ENCODE peak calls at places on chromosomes 11 and 22, in ten cellular contexts. One of them, this sample, is unnamed.

GRCh38 chr11:113989381-113989780 is 14.5 kb downstream of the HTR3A start:
- DNase-seq in activated CD8-positive, alpha-beta memory T cell treated with anti-CD3 and anti-CD28 coated beads for 48 hours: no peak
- DNase-seq in hippocampal formation: no peak
- DNase-seq in adipocyte: no peak
- DNase-seq in lower lobe of right lung: no peak
- DNase-seq in SHP77 treated with DMSO at 0.1 percent for 48 hours: no peak
- DNase-seq in activated naive CD4-positive, alpha-beta T cell treated with Interleukin-2 at 50 U/mL for 16 hours: no peak
- DNase-seq in omental fat pad: no peak
- DNase-seq in endothelial cell: no peak
- DNase-seq in WTC11: no peak
- DNase-seq in this sample: no peak

GRCh38 chr22:37410174-37411055 is 16.9 kb downstream of the ELFN2 start:
- DNase-seq in activated CD8-positive, alpha-beta memory T cell treated with anti-CD3 and anti-CD28 coated beads for 48 hours: no peak
- DNase-seq in hippocampal formation: no peak
- DNase-seq in adipocyte: no peak
- DNase-seq in lower lobe of right lung: peak
- DNase-seq in SHP77 treated with DMSO at 0.1 percent for 48 hours: no peak
- DNase-seq in activated naive CD4-positive, alpha-beta T cell treated with Interleukin-2 at 50 U/mL for 16 hours: no peak
- DNase-seq in omental fat pad: no peak
- DNase-seq in endothelial cell: no peak
- DNase-seq in WTC11: no peak
- DNase-seq in this sample: no peak

GRCh38 chr11:41795004-41795403 is 335.6 kb upstream of the LRRC4C start:
- DNase-seq in activated CD8-positive, alpha-beta memory T cell treated with anti-CD3 and anti-CD28 coated beads for 48 hours: no peak
- DNase-seq in hippocampal formation: no peak
- DNase-seq in adipocyte: no peak
- DNase-seq in lower lobe of right lung: no peak
- DNase-seq in SHP77 treated with DMSO at 0.1 percent for 48 hours: no peak
- DNase-seq in activated naive CD4-positive, alpha-beta T cell treated with Interleukin-2 at 50 U/mL for 16 hours: no peak
- DNase-seq in omental fat pad: no peak
- DNase-seq in endothelial cell: no peak
- DNase-seq in WTC11: no peak
- DNase-seq in this sample: no peak

GRCh38 chr11:35151241-35151640 is 12.3 kb downstream of the CD44 start:
- DNase-seq in activated CD8-positive, alpha-beta memory T cell treated with anti-CD3 and anti-CD28 coated beads for 48 hours: no peak
- DNase-seq in hippocampal formation: no peak
- DNase-seq in adipocyte: peak
- DNase-seq in lower lobe of right lung: no peak
- DNase-seq in SHP77 treated with DMSO at 0.1 percent for 48 hours: no peak
- DNase-seq in activated naive CD4-positive, alpha-beta T cell treated with Interleukin-2 at 50 U/mL for 16 hours: no peak
- DNase-seq in omental fat pad: no peak
- DNase-seq in endothelial cell: no peak
- DNase-seq in WTC11: no peak
- DNase-seq in this sample: no peak

GRCh38 chr11:13364388-13364787 is 86.8 kb downstream of the BMAL1 start:
- DNase-seq in activated CD8-positive, alpha-beta memory T cell treated with anti-CD3 and anti-CD28 coated beads for 48 hours: no peak
- DNase-seq in hippocampal formation: no peak
- DNase-seq in adipocyte: no peak
- DNase-seq in lower lobe of right lung: no peak
- DNase-seq in SHP77 treated with DMSO at 0.1 percent for 48 hours: no peak
- DNase-seq in activated naive CD4-positive, alpha-beta T cell treated with Interleukin-2 at 50 U/mL for 16 hours: no peak
- DNase-seq in omental fat pad: no peak
- DNase-seq in endothelial cell: no peak
- DNase-seq in WTC11: no peak
- DNase-seq in this sample: no peak

GRCh38 chr11:85774256-85775097 is 36.5 kb downstream of the SYTL2 start:
- DNase-seq in activated CD8-positive, alpha-beta memory T cell treated with anti-CD3 and anti-CD28 coated beads for 48 hours: no peak
- DNase-seq in hippocampal formation: no peak
- DNase-seq in adipocyte: no peak
- DNase-seq in lower lobe of right lung: no peak
- DNase-seq in SHP77 treated with DMSO at 0.1 percent for 48 hours: no peak
- DNase-seq in activated naive CD4-positive, alpha-beta T cell treated with Interleukin-2 at 50 U/mL for 16 hours: no peak
- DNase-seq in omental fat pad: no peak
- DNase-seq in endothelial cell: no peak
- DNase-seq in WTC11: no peak
- DNase-seq in this sample: no peak

GRCh38 chr11:10742460-10743208 is 8.4 kb upstream of the CTR9 start:
- DNase-seq in activated CD8-positive, alpha-beta memory T cell treated with anti-CD3 and anti-CD28 coated beads for 48 hours: no peak
- DNase-seq in hippocampal formation: no peak
- DNase-seq in adipocyte: peak
- DNase-seq in lower lobe of right lung: no peak
- DNase-seq in SHP77 treated with DMSO at 0.1 percent for 48 hours: no peak
- DNase-seq in activated naive CD4-positive, alpha-beta T cell treated with Interleukin-2 at 50 U/mL for 16 hours: peak
- DNase-seq in omental fat pad: no peak
- DNase-seq in endothelial cell: no peak
- DNase-seq in WTC11: no peak
- DNase-seq in this sample: no peak

GRCh38 chr11:134498326-134499139 is 86.5 kb upstream of the B3GAT1 start:
- DNase-seq in activated CD8-positive, alpha-beta memory T cell treated with anti-CD3 and anti-CD28 coated beads for 48 hours: no peak
- DNase-seq in hippocampal formation: peak
- DNase-seq in adipocyte: no peak
- DNase-seq in lower lobe of right lung: no peak
- DNase-seq in SHP77 treated with DMSO at 0.1 percent for 48 hours: no peak
- DNase-seq in activated naive CD4-positive, alpha-beta T cell treated with Interleukin-2 at 50 U/mL for 16 hours: no peak
- DNase-seq in omental fat pad: no peak
- DNase-seq in endothelial cell: no peak
- DNase-seq in WTC11: peak
- DNase-seq in this sample: no peak

GRCh38 chr22:37492428-37493344 is 6.5 kb upstream of the MFNG start:
- DNase-seq in activated CD8-positive, alpha-beta memory T cell treated with anti-CD3 and anti-CD28 coated beads for 48 hours: peak
- DNase-seq in hippocampal formation: no peak
- DNase-seq in adipocyte: peak
- DNase-seq in lower lobe of right lung: peak
- DNase-seq in SHP77 treated with DMSO at 0.1 percent for 48 hours: no peak
- DNase-seq in activated naive CD4-positive, alpha-beta T cell treated with Interleukin-2 at 50 U/mL for 16 hours: peak
- DNase-seq in omental fat pad: no peak
- DNase-seq in endothelial cell: peak
- DNase-seq in WTC11: peak
- DNase-seq in this sample: peak

GRCh38 chr22:47918276-47918928 is 1156.0 kb downstream of the TBC1D22A start:
- DNase-seq in activated CD8-positive, alpha-beta memory T cell treated with anti-CD3 and anti-CD28 coated beads for 48 hours: no peak
- DNase-seq in hippocampal formation: no peak
- DNase-seq in adipocyte: no peak
- DNase-seq in lower lobe of right lung: no peak
- DNase-seq in SHP77 treated with DMSO at 0.1 percent for 48 hours: no peak
- DNase-seq in activated naive CD4-positive, alpha-beta T cell treated with Interleukin-2 at 50 U/mL for 16 hours: peak
- DNase-seq in omental fat pad: no peak
- DNase-seq in endothelial cell: no peak
- DNase-seq in WTC11: no peak
- DNase-seq in this sample: peak

GRCh38 chr11:111923951-111924350 is 5.2 kb downstream of the C11orf52 start:
- DNase-seq in activated CD8-positive, alpha-beta memory T cell treated with anti-CD3 and anti-CD28 coated beads for 48 hours: no peak
- DNase-seq in hippocampal formation: no peak
- DNase-seq in adipocyte: peak
- DNase-seq in lower lobe of right lung: no peak
- DNase-seq in SHP77 treated with DMSO at 0.1 percent for 48 hours: no peak
- DNase-seq in activated naive CD4-positive, alpha-beta T cell treated with Interleukin-2 at 50 U/mL for 16 hours: no peak
- DNase-seq in omental fat pad: no peak
- DNase-seq in endothelial cell: no peak
- DNase-seq in WTC11: no peak
- DNase-seq in this sample: no peak

GRCh38 chr11:73426184-73426845 is 50.1 kb downstream of the RELT start:
- DNase-seq in activated CD8-positive, alpha-beta memory T cell treated with anti-CD3 and anti-CD28 coated beads for 48 hours: no peak
- DNase-seq in hippocampal formation: no peak
- DNase-seq in adipocyte: peak
- DNase-seq in lower lobe of right lung: no peak
- DNase-seq in SHP77 treated with DMSO at 0.1 percent for 48 hours: no peak
- DNase-seq in activated naive CD4-positive, alpha-beta T cell treated with Interleukin-2 at 50 U/mL for 16 hours: no peak
- DNase-seq in omental fat pad: no peak
- DNase-seq in endothelial cell: no peak
- DNase-seq in WTC11: no peak
- DNase-seq in this sample: no peak

GRCh38 chr11:69106124-69106811 is 49.5 kb upstream of the SMIM38 start:
- DNase-seq in activated CD8-positive, alpha-beta memory T cell treated with anti-CD3 and anti-CD28 coated beads for 48 hours: no peak
- DNase-seq in hippocampal formation: no peak
- DNase-seq in adipocyte: no peak
- DNase-seq in lower lobe of right lung: peak
- DNase-seq in SHP77 treated with DMSO at 0.1 percent for 48 hours: no peak
- DNase-seq in activated naive CD4-positive, alpha-beta T cell treated with Interleukin-2 at 50 U/mL for 16 hours: no peak
- DNase-seq in omental fat pad: no peak
- DNase-seq in endothelial cell: no peak
- DNase-seq in WTC11: no peak
- DNase-seq in this sample: no peak

GRCh38 chr11:64085915-64086262 is 50.2 kb downstream of the FLRT1 start:
- DNase-seq in activated CD8-positive, alpha-beta memory T cell treated with anti-CD3 and anti-CD28 coated beads for 48 hours: no peak
- DNase-seq in hippocampal formation: no peak
- DNase-seq in adipocyte: no peak
- DNase-seq in lower lobe of right lung: no peak
- DNase-seq in SHP77 treated with DMSO at 0.1 percent for 48 hours: no peak
- DNase-seq in activated naive CD4-positive, alpha-beta T cell treated with Interleukin-2 at 50 U/mL for 16 hours: no peak
- DNase-seq in omental fat pad: no peak
- DNase-seq in endothelial cell: no peak
- DNase-seq in WTC11: no peak
- DNase-seq in this sample: no peak

GRCh38 chr11:19187880-19188279 is 13.9 kb downstream of the CSRP3 start:
- DNase-seq in activated CD8-positive, alpha-beta memory T cell treated with anti-CD3 and anti-CD28 coated beads for 48 hours: no peak
- DNase-seq in hippocampal formation: peak
- DNase-seq in adipocyte: no peak
- DNase-seq in lower lobe of right lung: no peak
- DNase-seq in SHP77 treated with DMSO at 0.1 percent for 48 hours: no peak
- DNase-seq in activated naive CD4-positive, alpha-beta T cell treated with Interleukin-2 at 50 U/mL for 16 hours: no peak
- DNase-seq in omental fat pad: no peak
- DNase-seq in endothelial cell: no peak
- DNase-seq in WTC11: no peak
- DNase-seq in this sample: no peak

GRCh38 chr22:43000441-43001175 is 14.3 kb downstream of the PACSIN2 start:
- DNase-seq in activated CD8-positive, alpha-beta memory T cell treated with anti-CD3 and anti-CD28 coated beads for 48 hours: no peak
- DNase-seq in hippocampal formation: no peak
- DNase-seq in adipocyte: no peak
- DNase-seq in lower lobe of right lung: peak
- DNase-seq in SHP77 treated with DMSO at 0.1 percent for 48 hours: no peak
- DNase-seq in activated naive CD4-positive, alpha-beta T cell treated with Interleukin-2 at 50 U/mL for 16 hours: peak
- DNase-seq in omental fat pad: no peak
- DNase-seq in endothelial cell: no peak
- DNase-seq in WTC11: no peak
- DNase-seq in this sample: no peak

GRCh38 chr11:126533560-126533959 is 178.1 kb downstream of the ST3GAL4 start:
- DNase-seq in activated CD8-positive, alpha-beta memory T cell treated with anti-CD3 and anti-CD28 coated beads for 48 hours: no peak
- DNase-seq in hippocampal formation: no peak
- DNase-seq in adipocyte: no peak
- DNase-seq in lower lobe of right lung: no peak
- DNase-seq in SHP77 treated with DMSO at 0.1 percent for 48 hours: no peak
- DNase-seq in activated naive CD4-positive, alpha-beta T cell treated with Interleukin-2 at 50 U/mL for 16 hours: no peak
- DNase-seq in omental fat pad: no peak
- DNase-seq in endothelial cell: no peak
- DNase-seq in WTC11: no peak
- DNase-seq in this sample: no peak

GRCh38 chr22:20298803-20299735 is 20.8 kb downstream of the DGCR6L start:
- DNase-seq in activated CD8-positive, alpha-beta memory T cell treated with anti-CD3 and anti-CD28 coated beads for 48 hours: peak
- DNase-seq in hippocampal formation: peak
- DNase-seq in adipocyte: peak
- DNase-seq in lower lobe of right lung: peak
- DNase-seq in SHP77 treated with DMSO at 0.1 percent for 48 hours: peak
- DNase-seq in activated naive CD4-positive, alpha-beta T cell treated with Interleukin-2 at 50 U/mL for 16 hours: peak
- DNase-seq in omental fat pad: peak
- DNase-seq in endothelial cell: peak
- DNase-seq in WTC11: peak
- DNase-seq in this sample: peak

GRCh38 chr22:43213066-43213465 is 26.1 kb upstream of the TTLL12 start:
- DNase-seq in activated CD8-positive, alpha-beta memory T cell treated with anti-CD3 and anti-CD28 coated beads for 48 hours: no peak
- DNase-seq in hippocampal formation: no peak
- DNase-seq in adipocyte: peak
- DNase-seq in lower lobe of right lung: no peak
- DNase-seq in SHP77 treated with DMSO at 0.1 percent for 48 hours: no peak
- DNase-seq in activated naive CD4-positive, alpha-beta T cell treated with Interleukin-2 at 50 U/mL for 16 hours: no peak
- DNase-seq in omental fat pad: no peak
- DNase-seq in endothelial cell: no peak
- DNase-seq in WTC11: peak
- DNase-seq in this sample: no peak

GRCh38 chr11:128135451-128135850 is 451.9 kb downstream of the ETS1 start:
- DNase-seq in activated CD8-positive, alpha-beta memory T cell treated with anti-CD3 and anti-CD28 coated beads for 48 hours: no peak
- DNase-seq in hippocampal formation: no peak
- DNase-seq in adipocyte: peak
- DNase-seq in lower lobe of right lung: no peak
- DNase-seq in SHP77 treated with DMSO at 0.1 percent for 48 hours: no peak
- DNase-seq in activated naive CD4-positive, alpha-beta T cell treated with Interleukin-2 at 50 U/mL for 16 hours: no peak
- DNase-seq in omental fat pad: no peak
- DNase-seq in endothelial cell: no peak
- DNase-seq in WTC11: no peak
- DNase-seq in this sample: no peak

GRCh38 chr11:90113541-90113940 is 20.9 kb upstream of the NAALAD2 start:
- DNase-seq in activated CD8-positive, alpha-beta memory T cell treated with anti-CD3 and anti-CD28 coated beads for 48 hours: no peak
- DNase-seq in hippocampal formation: no peak
- DNase-seq in adipocyte: peak
- DNase-seq in lower lobe of right lung: no peak
- DNase-seq in SHP77 treated with DMSO at 0.1 percent for 48 hours: no peak
- DNase-seq in activated naive CD4-positive, alpha-beta T cell treated with Interleukin-2 at 50 U/mL for 16 hours: no peak
- DNase-seq in omental fat pad: no peak
- DNase-seq in endothelial cell: no peak
- DNase-seq in WTC11: no peak
- DNase-seq in this sample: no peak

GRCh38 chr11:80638296-80638695 is 1197.5 kb upstream of the TENM4 start:
- DNase-seq in activated CD8-positive, alpha-beta memory T cell treated with anti-CD3 and anti-CD28 coated beads for 48 hours: no peak
- DNase-seq in hippocampal formation: no peak
- DNase-seq in adipocyte: no peak
- DNase-seq in lower lobe of right lung: no peak
- DNase-seq in SHP77 treated with DMSO at 0.1 percent for 48 hours: no peak
- DNase-seq in activated naive CD4-positive, alpha-beta T cell treated with Interleukin-2 at 50 U/mL for 16 hours: no peak
- DNase-seq in omental fat pad: no peak
- DNase-seq in endothelial cell: no peak
- DNase-seq in WTC11: no peak
- DNase-seq in this sample: no peak

GRCh38 chr11:74702383-74703007 is 28.7 kb downstream of the CHRDL2 start:
- DNase-seq in activated CD8-positive, alpha-beta memory T cell treated with anti-CD3 and anti-CD28 coated beads for 48 hours: peak
- DNase-seq in hippocampal formation: peak
- DNase-seq in adipocyte: peak
- DNase-seq in lower lobe of right lung: peak
- DNase-seq in SHP77 treated with DMSO at 0.1 percent for 48 hours: peak
- DNase-seq in activated naive CD4-positive, alpha-beta T cell treated with Interleukin-2 at 50 U/mL for 16 hours: peak
- DNase-seq in omental fat pad: no peak
- DNase-seq in endothelial cell: peak
- DNase-seq in WTC11: peak
- DNase-seq in this sample: peak

GRCh38 chr11:96736591-96736990 is 346.8 kb downstream of the JRKL start:
- DNase-seq in activated CD8-positive, alpha-beta memory T cell treated with anti-CD3 and anti-CD28 coated beads for 48 hours: no peak
- DNase-seq in hippocampal formation: no peak
- DNase-seq in adipocyte: no peak
- DNase-seq in lower lobe of right lung: no peak
- DNase-seq in SHP77 treated with DMSO at 0.1 percent for 48 hours: no peak
- DNase-seq in activated naive CD4-positive, alpha-beta T cell treated with Interleukin-2 at 50 U/mL for 16 hours: no peak
- DNase-seq in omental fat pad: no peak
- DNase-seq in endothelial cell: no peak
- DNase-seq in WTC11: no peak
- DNase-seq in this sample: no peak

GRCh38 chr22:25368271-25368670 is 148.8 kb downstream of the CRYBB2 start:
- DNase-seq in activated CD8-positive, alpha-beta memory T cell treated with anti-CD3 and anti-CD28 coated beads for 48 hours: no peak
- DNase-seq in hippocampal formation: no peak
- DNase-seq in adipocyte: peak
- DNase-seq in lower lobe of right lung: no peak
- DNase-seq in SHP77 treated with DMSO at 0.1 percent for 48 hours: no peak
- DNase-seq in activated naive CD4-positive, alpha-beta T cell treated with Interleukin-2 at 50 U/mL for 16 hours: no peak
- DNase-seq in omental fat pad: no peak
- DNase-seq in endothelial cell: no peak
- DNase-seq in WTC11: no peak
- DNase-seq in this sample: peak

GRCh38 chr22:35480627-35481565 is 59.7 kb upstream of the RASD2 start:
- DNase-seq in activated CD8-positive, alpha-beta memory T cell treated with anti-CD3 and anti-CD28 coated beads for 48 hours: no peak
- DNase-seq in hippocampal formation: no peak
- DNase-seq in adipocyte: no peak
- DNase-seq in lower lobe of right lung: no peak
- DNase-seq in SHP77 treated with DMSO at 0.1 percent for 48 hours: no peak
- DNase-seq in activated naive CD4-positive, alpha-beta T cell treated with Interleukin-2 at 50 U/mL for 16 hours: no peak
- DNase-seq in omental fat pad: no peak
- DNase-seq in endothelial cell: no peak
- DNase-seq in WTC11: no peak
- DNase-seq in this sample: peak

GRCh38 chr11:71986131-71986530 is 12.6 kb upstream of the IL18BP start:
- DNase-seq in activated CD8-positive, alpha-beta memory T cell treated with anti-CD3 and anti-CD28 coated beads for 48 hours: no peak
- DNase-seq in hippocampal formation: no peak
- DNase-seq in adipocyte: no peak
- DNase-seq in lower lobe of right lung: no peak
- DNase-seq in SHP77 treated with DMSO at 0.1 percent for 48 hours: no peak
- DNase-seq in activated naive CD4-positive, alpha-beta T cell treated with Interleukin-2 at 50 U/mL for 16 hours: no peak
- DNase-seq in omental fat pad: no peak
- DNase-seq in endothelial cell: no peak
- DNase-seq in WTC11: no peak
- DNase-seq in this sample: no peak

GRCh38 chr22:23565942-23566715 is 14.0 kb downstream of the IGLL1 start:
- DNase-seq in activated CD8-positive, alpha-beta memory T cell treated with anti-CD3 and anti-CD28 coated beads for 48 hours: no peak
- DNase-seq in hippocampal formation: no peak
- DNase-seq in adipocyte: peak
- DNase-seq in lower lobe of right lung: no peak
- DNase-seq in SHP77 treated with DMSO at 0.1 percent for 48 hours: no peak
- DNase-seq in activated naive CD4-positive, alpha-beta T cell treated with Interleukin-2 at 50 U/mL for 16 hours: peak
- DNase-seq in omental fat pad: no peak
- DNase-seq in endothelial cell: peak
- DNase-seq in WTC11: peak
- DNase-seq in this sample: no peak

This sample was measured in transverse colon.